ENCODE peak calls at places on chromosomes 16 and 17, in eight cellular contexts. One of them, this sample, is unnamed.

GRCh38 chr17:49290690-49291326 is 60.2 kb upstream of the PHOSPHO1 start:
- DNase-seq in IMR-90: peak
- DNase-seq in body of pancreas: no peak
- DNase-seq in GM12864: no peak
- DNase-seq in mucosa of descending colon: peak
- DNase-seq in fibroblast of pulmonary artery: peak
- DNase-seq in choroid plexus epithelial cell: peak
- DNase-seq in Caco-2: no peak
- DNase-seq in this sample: peak

GRCh38 chr17:57523926-57524634 is 221.0 kb downstream of the CCDC182 start:
- DNase-seq in mucosa of descending colon: no peak
- DNase-seq in fibroblast of pulmonary artery: peak
- DNase-seq in body of pancreas: peak
- DNase-seq in GM12864: no peak
- DNase-seq in Caco-2: no peak
- DNase-seq in choroid plexus epithelial cell: peak
- DNase-seq in IMR-90: peak
- DNase-seq in this sample: peak

GRCh38 chr16:4744758-4745569 is 10.6 kb downstream of the DNAAF8 start:
- DNase-seq in mucosa of descending colon: no peak
- DNase-seq in IMR-90: no peak
- DNase-seq in choroid plexus epithelial cell: no peak
- DNase-seq in GM12864: no peak
- DNase-seq in Caco-2: no peak
- DNase-seq in fibroblast of pulmonary artery: no peak
- DNase-seq in body of pancreas: no peak
- DNase-seq in this sample: no peak

GRCh38 chr17:16491703-16492612 is at the start of gene LRRC75A:
- DNase-seq in IMR-90: peak
- DNase-seq in fibroblast of pulmonary artery: no peak
- DNase-seq in GM12864: no peak
- DNase-seq in Caco-2: no peak
- DNase-seq in choroid plexus epithelial cell: no peak
- DNase-seq in mucosa of descending colon: peak
- DNase-seq in body of pancreas: peak
- DNase-seq in this sample: no peak

GRCh38 chr16:81035398-81035974 is at the start of gene ATMIN:
- DNase-seq in body of pancreas: peak
- DNase-seq in IMR-90: peak
- DNase-seq in fibroblast of pulmonary artery: peak
- DNase-seq in mucosa of descending colon: peak
- DNase-seq in GM12864: peak
- DNase-seq in choroid plexus epithelial cell: peak
- DNase-seq in Caco-2: peak
- DNase-seq in this sample: peak

GRCh38 chr17:29667969-29668368 is 45.3 kb upstream of the CORO6 start:
- DNase-seq in IMR-90: no peak
- DNase-seq in mucosa of descending colon: no peak
- DNase-seq in choroid plexus epithelial cell: no peak
- DNase-seq in fibroblast of pulmonary artery: no peak
- DNase-seq in GM12864: no peak
- DNase-seq in Caco-2: no peak
- DNase-seq in body of pancreas: no peak
- DNase-seq in this sample: no peak

GRCh38 chr16:71637398-71637797 is 11.4 kb downstream of the MARVELD3 start:
- DNase-seq in choroid plexus epithelial cell: peak
- DNase-seq in GM12864: no peak
- DNase-seq in Caco-2: no peak
- DNase-seq in body of pancreas: no peak
- DNase-seq in fibroblast of pulmonary artery: peak
- DNase-seq in IMR-90: peak
- DNase-seq in mucosa of descending colon: no peak
- DNase-seq in this sample: peak

GRCh38 chr16:22934786-22935185 is 120.8 kb downstream of the HS3ST2 start:
- DNase-seq in choroid plexus epithelial cell: no peak
- DNase-seq in mucosa of descending colon: no peak
- DNase-seq in body of pancreas: no peak
- DNase-seq in fibroblast of pulmonary artery: no peak
- DNase-seq in Caco-2: no peak
- DNase-seq in GM12864: no peak
- DNase-seq in IMR-90: no peak
- DNase-seq in this sample: no peak

GRCh38 chr17:40551091-40551873 is 14.0 kb downstream of the CCR7 start:
- DNase-seq in GM12864: no peak
- DNase-seq in body of pancreas: peak
- DNase-seq in IMR-90: peak
- DNase-seq in Caco-2: peak
- DNase-seq in choroid plexus epithelial cell: peak
- DNase-seq in mucosa of descending colon: peak
- DNase-seq in fibroblast of pulmonary artery: peak
- DNase-seq in this sample: peak

GRCh38 chr17:76598004-76598439 is 12.4 kb upstream of the ST6GALNAC2 start:
- DNase-seq in choroid plexus epithelial cell: no peak
- DNase-seq in body of pancreas: no peak
- DNase-seq in GM12864: no peak
- DNase-seq in IMR-90: no peak
- DNase-seq in Caco-2: no peak
- DNase-seq in fibroblast of pulmonary artery: no peak
- DNase-seq in mucosa of descending colon: no peak
- DNase-seq in this sample: no peak

GRCh38 chr16:25713785-25714570 is 22.2 kb downstream of the HS3ST4 start:
- DNase-seq in body of pancreas: no peak
- DNase-seq in mucosa of descending colon: no peak
- DNase-seq in IMR-90: no peak
- DNase-seq in fibroblast of pulmonary artery: no peak
- DNase-seq in GM12864: no peak
- DNase-seq in choroid plexus epithelial cell: no peak
- DNase-seq in Caco-2: no peak
- DNase-seq in this sample: no peak

GRCh38 chr17:67594115-67594878 is 123.4 kb upstream of the NOL11 start:
- DNase-seq in GM12864: no peak
- DNase-seq in choroid plexus epithelial cell: no peak
- DNase-seq in Caco-2: no peak
- DNase-seq in IMR-90: no peak
- DNase-seq in body of pancreas: peak
- DNase-seq in mucosa of descending colon: peak
- DNase-seq in fibroblast of pulmonary artery: no peak
- DNase-seq in this sample: no peak

GRCh38 chr17:72378414-72379395 is 257.9 kb downstream of the SOX9 start:
- DNase-seq in body of pancreas: no peak
- DNase-seq in choroid plexus epithelial cell: no peak
- DNase-seq in GM12864: no peak
- DNase-seq in fibroblast of pulmonary artery: no peak
- DNase-seq in Caco-2: no peak
- DNase-seq in IMR-90: no peak
- DNase-seq in mucosa of descending colon: no peak
- DNase-seq in this sample: no peak

GRCh38 chr17:69402052-69402451 is 12.4 kb upstream of the MAP2K6 start:
- DNase-seq in body of pancreas: no peak
- DNase-seq in fibroblast of pulmonary artery: no peak
- DNase-seq in mucosa of descending colon: no peak
- DNase-seq in GM12864: no peak
- DNase-seq in Caco-2: no peak
- DNase-seq in IMR-90: no peak
- DNase-seq in choroid plexus epithelial cell: no peak
- DNase-seq in this sample: no peak

GRCh38 chr17:61363601-61364462 is 35.8 kb upstream of the TBX2 start:
- DNase-seq in IMR-90: no peak
- DNase-seq in fibroblast of pulmonary artery: no peak
- DNase-seq in Caco-2: no peak
- DNase-seq in body of pancreas: no peak
- DNase-seq in mucosa of descending colon: no peak
- DNase-seq in GM12864: no peak
- DNase-seq in choroid plexus epithelial cell: no peak
- DNase-seq in this sample: no peak

GRCh38 chr17:30472238-30472890 is 4.8 kb upstream of the GOSR1 start:
- DNase-seq in IMR-90: no peak
- DNase-seq in choroid plexus epithelial cell: peak
- DNase-seq in fibroblast of pulmonary artery: peak
- DNase-seq in body of pancreas: no peak
- DNase-seq in mucosa of descending colon: no peak
- DNase-seq in Caco-2: no peak
- DNase-seq in GM12864: no peak
- DNase-seq in this sample: peak

GRCh38 chr17:3917391-3917931 is 1.2 kb upstream of the P2RX1 start:
- DNase-seq in IMR-90: peak
- DNase-seq in GM12864: no peak
- DNase-seq in choroid plexus epithelial cell: peak
- DNase-seq in body of pancreas: peak
- DNase-seq in fibroblast of pulmonary artery: peak
- DNase-seq in Caco-2: no peak
- DNase-seq in mucosa of descending colon: peak
- DNase-seq in this sample: no peak

GRCh38 chr17:47267354-47267828 is 13.8 kb downstream of the ITGB3 start:
- DNase-seq in GM12864: no peak
- DNase-seq in body of pancreas: no peak
- DNase-seq in fibroblast of pulmonary artery: peak
- DNase-seq in Caco-2: no peak
- DNase-seq in mucosa of descending colon: no peak
- DNase-seq in IMR-90: peak
- DNase-seq in choroid plexus epithelial cell: peak
- DNase-seq in this sample: peak

GRCh38 chr16:67199808-67200198 is 872 bp downstream of the ELMO3 start:
- DNase-seq in choroid plexus epithelial cell: no peak
- DNase-seq in mucosa of descending colon: peak
- DNase-seq in Caco-2: peak
- DNase-seq in body of pancreas: peak
- DNase-seq in GM12864: no peak
- DNase-seq in fibroblast of pulmonary artery: no peak
- DNase-seq in IMR-90: no peak
- DNase-seq in this sample: no peak

GRCh38 chr16:79897444-79898146 is 297.1 kb upstream of the MAF start:
- DNase-seq in mucosa of descending colon: peak
- DNase-seq in GM12864: no peak
- DNase-seq in choroid plexus epithelial cell: peak
- DNase-seq in body of pancreas: no peak
- DNase-seq in IMR-90: no peak
- DNase-seq in fibroblast of pulmonary artery: peak
- DNase-seq in Caco-2: peak
- DNase-seq in this sample: peak

GRCh38 chr17:56222255-56222654 is 69.0 kb downstream of the ANKFN1 start:
- DNase-seq in GM12864: no peak
- DNase-seq in choroid plexus epithelial cell: peak
- DNase-seq in fibroblast of pulmonary artery: no peak
- DNase-seq in mucosa of descending colon: no peak
- DNase-seq in Caco-2: no peak
- DNase-seq in IMR-90: peak
- DNase-seq in body of pancreas: no peak
- DNase-seq in this sample: peak

GRCh38 chr17:57675427-57675826 is 69.7 kb downstream of the CCDC182 start:
- DNase-seq in fibroblast of pulmonary artery: no peak
- DNase-seq in Caco-2: no peak
- DNase-seq in mucosa of descending colon: no peak
- DNase-seq in body of pancreas: no peak
- DNase-seq in IMR-90: no peak
- DNase-seq in GM12864: no peak
- DNase-seq in choroid plexus epithelial cell: no peak
- DNase-seq in this sample: no peak

GRCh38 chr17:1197379-1197778 is 17.6 kb upstream of the ABR start:
- DNase-seq in IMR-90: peak
- DNase-seq in GM12864: no peak
- DNase-seq in Caco-2: no peak
- DNase-seq in fibroblast of pulmonary artery: peak
- DNase-seq in choroid plexus epithelial cell: peak
- DNase-seq in mucosa of descending colon: peak
- DNase-seq in body of pancreas: no peak
- DNase-seq in this sample: peak

DNA sequence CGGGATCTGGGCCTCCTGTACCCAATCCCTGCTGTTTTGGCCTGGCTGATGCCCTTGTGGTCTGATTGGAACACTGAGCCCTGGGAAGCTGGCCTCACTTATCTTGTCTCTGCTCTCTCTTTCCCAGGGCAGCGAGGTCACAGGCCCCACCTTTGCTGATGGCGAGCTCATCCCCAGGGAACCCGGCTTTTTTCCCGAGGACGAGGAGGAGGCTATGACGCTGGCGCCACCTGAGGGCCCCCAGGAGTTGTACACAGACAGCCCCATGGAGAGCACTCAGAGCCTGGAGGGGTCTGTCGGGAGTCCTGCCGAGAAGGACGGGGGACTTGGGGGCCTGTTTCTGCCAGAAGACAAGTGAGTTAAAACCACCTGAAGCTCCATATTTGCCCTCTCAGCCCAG is 126.0 kb downstream of the RAB11FIP4 start:
- DNase-seq in mucosa of descending colon: no peak
- DNase-seq in choroid plexus epithelial cell: no peak
- DNase-seq in IMR-90: no peak
- DNase-seq in Caco-2: peak
- DNase-seq in body of pancreas: no peak
- DNase-seq in fibroblast of pulmonary artery: no peak
- DNase-seq in GM12864: no peak
- DNase-seq in this sample: no peak
- TF ChIP-seq CTCF in mucosa of descending colon: no peak
- TF ChIP-seq CTCF in choroid plexus epithelial cell: peak
- TF ChIP-seq CTCF in IMR-90: peak
- TF ChIP-seq CTCF in Caco-2: peak
- TF ChIP-seq CTCF in body of pancreas: no peak
- TF ChIP-seq CTCF in fibroblast of pulmonary artery: peak
- TF ChIP-seq CTCF in GM12864: peak
- TF ChIP-seq CTCF in this sample: peak

GRCh38 chr16:87062569-87063442 is 254.4 kb downstream of the C16orf95 start:
- DNase-seq in GM12864: no peak
- DNase-seq in fibroblast of pulmonary artery: peak
- DNase-seq in IMR-90: peak
- DNase-seq in body of pancreas: peak
- DNase-seq in Caco-2: peak
- DNase-seq in mucosa of descending colon: peak
- DNase-seq in choroid plexus epithelial cell: peak
- DNase-seq in this sample: peak
- H3K4me3 ChIP-seq in GM12864: no peak
- H3K4me3 ChIP-seq in fibroblast of pulmonary artery: peak
- H3K4me3 ChIP-seq in IMR-90: peak
- H3K4me3 ChIP-seq in body of pancreas: no peak
- H3K4me3 ChIP-seq in Caco-2: no peak
- H3K4me3 ChIP-seq in mucosa of descending colon: no peak
- H3K4me3 ChIP-seq in choroid plexus epithelial cell: peak
- H3K4me3 ChIP-seq in this sample: no peak

GRCh38 chr16:10849736-10850477 is 27.1 kb upstream of the CIITA start:
- DNase-seq in choroid plexus epithelial cell: no peak
- DNase-seq in fibroblast of pulmonary artery: no peak
- DNase-seq in mucosa of descending colon: no peak
- DNase-seq in IMR-90: no peak
- DNase-seq in GM12864: no peak
- DNase-seq in Caco-2: no peak
- DNase-seq in body of pancreas: no peak
- DNase-seq in this sample: no peak
- TF ChIP-seq CTCF in choroid plexus epithelial cell: no peak
- TF ChIP-seq CTCF in fibroblast of pulmonary artery: no peak
- TF ChIP-seq CTCF in mucosa of descending colon: no peak
- TF ChIP-seq CTCF in IMR-90: no peak
- TF ChIP-seq CTCF in GM12864: no peak
- TF ChIP-seq CTCF in Caco-2: no peak
- TF ChIP-seq CTCF in body of pancreas: no peak
- TF ChIP-seq CTCF in this sample: no peak

DNA sequence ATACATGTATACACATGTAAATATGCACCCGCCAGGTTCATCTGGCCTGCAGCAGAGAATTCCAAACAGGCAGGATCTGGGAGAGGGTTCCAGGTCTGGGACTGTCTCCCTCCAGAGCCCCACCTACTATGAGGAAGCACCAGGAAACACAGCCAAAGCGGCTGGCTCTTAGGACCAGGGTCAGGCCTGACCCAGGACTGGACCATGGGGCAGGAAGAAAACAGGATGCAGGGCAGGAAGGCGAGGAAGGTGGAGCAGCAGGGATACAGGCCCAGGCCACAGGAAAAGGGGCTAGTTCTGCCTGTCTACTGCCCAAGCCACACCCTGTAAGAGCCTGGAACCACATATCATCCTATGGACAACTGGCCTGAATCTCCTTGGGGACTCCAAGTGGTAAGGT is 2.2 kb downstream of the HID1 start:
- DNase-seq in fibroblast of pulmonary artery: no peak
- DNase-seq in GM12864: no peak
- DNase-seq in Caco-2: no peak
- DNase-seq in mucosa of descending colon: no peak
- DNase-seq in body of pancreas: no peak
- DNase-seq in choroid plexus epithelial cell: no peak
- DNase-seq in IMR-90: no peak
- DNase-seq in this sample: no peak
- H3K4me3 ChIP-seq in fibroblast of pulmonary artery: no peak
- H3K4me3 ChIP-seq in GM12864: no peak
- H3K4me3 ChIP-seq in Caco-2: no peak
- H3K4me3 ChIP-seq in mucosa of descending colon: no peak
- H3K4me3 ChIP-seq in body of pancreas: no peak
- H3K4me3 ChIP-seq in choroid plexus epithelial cell: no peak
- H3K4me3 ChIP-seq in IMR-90: no peak
- H3K4me3 ChIP-seq in this sample: no peak